ENCODE peak calls at places on chromosome 15, in six cellular contexts. One of them, this sample, is unnamed.

GRCh38 chr15:59797756-59798604 is 108.9 kb upstream of the BNIP2 start:
- DNase-seq in HepG2: no peak
- DNase-seq in GM12891: no peak
- DNase-seq in H1: no peak
- DNase-seq in K562: no peak
- DNase-seq in GM12878: peak
- DNase-seq in this sample: no peak

GRCh38 chr15:101579766-101580165 is 72.4 kb downstream of the TM2D3 start:
- DNase-seq in H1: no peak
- DNase-seq in GM12878: no peak
- DNase-seq in K562: no peak
- DNase-seq in GM12891: no peak
- DNase-seq in HepG2: no peak
- DNase-seq in this sample: no peak

GRCh38 chr15:85482896-85483295 is 102.5 kb downstream of the AKAP13 start:
- DNase-seq in K562: no peak
- DNase-seq in GM12891: no peak
- DNase-seq in GM12878: no peak
- DNase-seq in HepG2: no peak
- DNase-seq in H1: no peak
- DNase-seq in this sample: no peak

GRCh38 chr15:40108061-40108854 is 421 bp downstream of the BMF start:
- DNase-seq in K562: no peak
- DNase-seq in HepG2: no peak
- DNase-seq in GM12891: no peak
- DNase-seq in H1: no peak
- DNase-seq in GM12878: no peak
- DNase-seq in this sample: no peak

GRCh38 chr15:34847598-34847997 is 52.2 kb upstream of the ACTC1 start:
- DNase-seq in HepG2: no peak
- DNase-seq in GM12878: no peak
- DNase-seq in GM12891: no peak
- DNase-seq in H1: no peak
- DNase-seq in K562: no peak
- DNase-seq in this sample: no peak

GRCh38 chr15:25943831-25944230 is 80.7 kb upstream of the ATP10A start:
- DNase-seq in K562: peak
- DNase-seq in GM12878: no peak
- DNase-seq in GM12891: no peak
- DNase-seq in HepG2: no peak
- DNase-seq in H1: no peak
- DNase-seq in this sample: no peak

GRCh38 chr15:100932676-100933348 is 13.7 kb downstream of the LRRK1 start:
- DNase-seq in GM12891: no peak
- DNase-seq in H1: no peak
- DNase-seq in K562: no peak
- DNase-seq in GM12878: no peak
- DNase-seq in HepG2: no peak
- DNase-seq in this sample: no peak

GRCh38 chr15:94480289-94480834 is 249.0 kb downstream of the MCTP2 start:
- DNase-seq in K562: no peak
- DNase-seq in H1: no peak
- DNase-seq in GM12878: no peak
- DNase-seq in HepG2: no peak
- DNase-seq in GM12891: no peak
- DNase-seq in this sample: no peak

GRCh38 chr15:65338823-65339222 is 34.3 kb downstream of the RNU5B-1 start:
- DNase-seq in HepG2: no peak
- DNase-seq in GM12891: no peak
- DNase-seq in GM12878: no peak
- DNase-seq in H1: no peak
- DNase-seq in K562: no peak
- DNase-seq in this sample: no peak

GRCh38 chr15:94478763-94479162 is 247.4 kb downstream of the MCTP2 start:
- DNase-seq in K562: no peak
- DNase-seq in H1: no peak
- DNase-seq in GM12891: no peak
- DNase-seq in GM12878: peak
- DNase-seq in HepG2: no peak
- DNase-seq in this sample: no peak

GRCh38 chr15:60799885-60800728 is 321.2 kb upstream of the ICE2 start:
- DNase-seq in H1: no peak
- DNase-seq in HepG2: no peak
- DNase-seq in K562: no peak
- DNase-seq in GM12891: no peak
- DNase-seq in GM12878: no peak
- DNase-seq in this sample: no peak

GRCh38 chr15:71469393-71469792 is 341.0 kb upstream of the NR2E3 start:
- DNase-seq in GM12891: no peak
- DNase-seq in GM12878: no peak
- DNase-seq in K562: peak
- DNase-seq in H1: no peak
- DNase-seq in HepG2: no peak
- DNase-seq in this sample: no peak

GRCh38 chr15:70323111-70323851 is 225.6 kb upstream of the TLE3 start:
- DNase-seq in GM12878: no peak
- DNase-seq in GM12891: no peak
- DNase-seq in H1: peak
- DNase-seq in K562: no peak
- DNase-seq in HepG2: no peak
- DNase-seq in this sample: no peak

GRCh38 chr15:83889995-83890394 is 236.1 kb downstream of the ADAMTSL3 start:
- DNase-seq in GM12891: no peak
- DNase-seq in H1: no peak
- DNase-seq in K562: no peak
- DNase-seq in GM12878: no peak
- DNase-seq in HepG2: no peak
- DNase-seq in this sample: no peak

DNA sequence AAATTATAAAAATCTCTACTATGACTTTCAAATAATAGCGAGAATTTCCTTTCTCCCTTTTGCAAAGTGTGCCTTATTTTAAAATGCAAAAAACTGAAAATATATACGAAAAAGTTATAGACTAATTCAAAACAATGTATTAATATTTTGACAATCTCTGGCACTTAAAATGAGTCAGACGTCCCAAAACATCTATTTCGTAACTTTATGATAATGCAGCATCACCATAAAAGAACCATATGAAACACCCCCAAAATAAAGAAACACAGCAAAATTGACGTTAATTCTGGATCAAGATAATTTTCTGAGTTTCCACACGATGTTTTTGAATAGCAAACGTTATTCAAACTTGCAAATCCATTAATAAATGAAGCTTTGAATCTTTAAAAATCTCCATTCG is 1.0 kb downstream of the COPS2 start:
- DNase-seq in HepG2: no peak
- DNase-seq in GM12878: no peak
- DNase-seq in GM12891: no peak
- DNase-seq in K562: no peak
- DNase-seq in H1: no peak
- DNase-seq in this sample: no peak
- TF ChIP-seq TAF1 in HepG2: no peak
- TF ChIP-seq TAF1 in GM12878: no peak
- TF ChIP-seq TAF1 in GM12891: no peak
- TF ChIP-seq TAF1 in K562: no peak
- TF ChIP-seq TAF1 in H1: no peak
- TF ChIP-seq TAF1 in this sample: no peak

GRCh38 chr15:96348112-96349027 is 17.9 kb downstream of the NR2F2 start:
- DNase-seq in H1: peak
- DNase-seq in K562: no peak
- DNase-seq in HepG2: no peak
- DNase-seq in GM12878: no peak
- DNase-seq in GM12891: no peak
- DNase-seq in this sample: no peak

GRCh38 chr15:96349933-96350292 is 19.4 kb downstream of the NR2F2 start:
- DNase-seq in GM12878: no peak
- DNase-seq in H1: no peak
- DNase-seq in K562: no peak
- DNase-seq in GM12891: no peak
- DNase-seq in HepG2: no peak
- DNase-seq in this sample: no peak

GRCh38 chr15:96350321-96350720 is 19.8 kb downstream of the NR2F2 start:
- DNase-seq in H1: no peak
- DNase-seq in GM12891: no peak
- DNase-seq in GM12878: no peak
- DNase-seq in K562: no peak
- DNase-seq in HepG2: no peak
- DNase-seq in this sample: no peak

GRCh38 chr15:96350884-96351639 is 20.6 kb downstream of the NR2F2 start:
- DNase-seq in GM12891: no peak
- DNase-seq in K562: no peak
- DNase-seq in GM12878: no peak
- DNase-seq in HepG2: no peak
- DNase-seq in H1: no peak
- DNase-seq in this sample: no peak

GRCh38 chr15:96349034-96349932 is 18.8 kb downstream of the NR2F2 start:
- DNase-seq in H1: no peak
- DNase-seq in HepG2: no peak
- DNase-seq in GM12891: no peak
- DNase-seq in GM12878: no peak
- DNase-seq in K562: no peak
- DNase-seq in this sample: no peak
- TF ChIP-seq POLR2A in H1: no peak
- TF ChIP-seq POLR2A in HepG2: no peak
- TF ChIP-seq POLR2A in GM12891: no peak
- TF ChIP-seq POLR2A in GM12878: no peak
- TF ChIP-seq POLR2A in K562: no peak
- TF ChIP-seq POLR2A in this sample: no peak

GRCh38 chr15:92611995-92612745 is 43.4 kb downstream of the FAM174B start:
- DNase-seq in GM12878: no peak
- DNase-seq in K562: no peak
- DNase-seq in HepG2: no peak
- DNase-seq in H1: no peak
- DNase-seq in GM12891: no peak
- DNase-seq in this sample: no peak

GRCh38 chr15:92612891-92613290 is 42.7 kb downstream of the FAM174B start:
- DNase-seq in K562: no peak
- DNase-seq in GM12891: no peak
- DNase-seq in GM12878: no peak
- DNase-seq in HepG2: no peak
- DNase-seq in H1: no peak
- DNase-seq in this sample: no peak

GRCh38 chr15:92614791-92615785 is 40.5 kb downstream of the FAM174B start:
- DNase-seq in H1: no peak
- DNase-seq in HepG2: no peak
- DNase-seq in GM12891: no peak
- DNase-seq in GM12878: no peak
- DNase-seq in K562: no peak
- DNase-seq in this sample: no peak

GRCh38 chr15:92613841-92614240 is 41.7 kb downstream of the FAM174B start:
- DNase-seq in HepG2: no peak
- DNase-seq in GM12891: no peak
- DNase-seq in K562: no peak
- DNase-seq in GM12878: no peak
- DNase-seq in H1: no peak
- DNase-seq in this sample: no peak

DNA sequence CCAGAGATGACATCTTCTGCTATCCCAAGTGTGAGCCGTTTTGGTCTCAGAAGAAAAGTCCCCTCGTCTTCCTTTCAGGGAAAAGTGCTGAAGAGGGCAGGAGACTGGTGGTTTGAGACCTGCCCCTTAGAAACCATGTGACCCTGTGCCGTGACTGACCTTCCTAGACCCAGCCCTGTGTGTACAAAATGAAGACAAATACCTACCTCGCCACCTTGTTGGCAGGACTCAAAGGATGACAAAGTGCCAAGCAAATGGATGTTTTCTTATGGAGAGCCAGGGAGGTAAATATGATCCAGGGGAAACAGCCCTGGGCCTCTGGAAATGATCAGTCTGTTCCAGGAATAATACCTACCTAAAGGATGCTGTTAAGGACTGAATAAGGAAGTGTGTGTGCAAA is 41.3 kb downstream of the FAM174B start:
- DNase-seq in H1: no peak
- DNase-seq in GM12891: no peak
- DNase-seq in K562: no peak
- DNase-seq in HepG2: no peak
- DNase-seq in GM12878: no peak
- DNase-seq in this sample: no peak
- TF ChIP-seq TAF1 in H1: no peak
- TF ChIP-seq TAF1 in GM12891: no peak
- TF ChIP-seq TAF1 in K562: no peak
- TF ChIP-seq TAF1 in HepG2: no peak
- TF ChIP-seq TAF1 in GM12878: no peak
- TF ChIP-seq TAF1 in this sample: no peak

GRCh38 chr15:89695198-89695597 is 4.6 kb downstream of the WDR93 start:
- DNase-seq in K562: no peak
- DNase-seq in GM12878: no peak
- DNase-seq in H1: no peak
- DNase-seq in HepG2: no peak
- DNase-seq in GM12891: no peak
- DNase-seq in this sample: no peak

GRCh38 chr15:89685995-89686394 is 4.6 kb downstream of the PEX11A start:
- DNase-seq in GM12878: no peak
- DNase-seq in GM12891: no peak
- DNase-seq in H1: no peak
- DNase-seq in K562: no peak
- DNase-seq in HepG2: no peak
- DNase-seq in this sample: no peak

GRCh38 chr15:89686522-89686921 is 4.0 kb downstream of the PEX11A start:
- DNase-seq in H1: no peak
- DNase-seq in GM12878: no peak
- DNase-seq in K562: no peak
- DNase-seq in GM12891: no peak
- DNase-seq in HepG2: no peak
- DNase-seq in this sample: no peak

GRCh38 chr15:89693696-89694095 is 3.1 kb downstream of the WDR93 start:
- DNase-seq in HepG2: no peak
- DNase-seq in H1: no peak
- DNase-seq in K562: no peak
- DNase-seq in GM12891: no peak
- DNase-seq in GM12878: no peak
- DNase-seq in this sample: no peak

DNA sequence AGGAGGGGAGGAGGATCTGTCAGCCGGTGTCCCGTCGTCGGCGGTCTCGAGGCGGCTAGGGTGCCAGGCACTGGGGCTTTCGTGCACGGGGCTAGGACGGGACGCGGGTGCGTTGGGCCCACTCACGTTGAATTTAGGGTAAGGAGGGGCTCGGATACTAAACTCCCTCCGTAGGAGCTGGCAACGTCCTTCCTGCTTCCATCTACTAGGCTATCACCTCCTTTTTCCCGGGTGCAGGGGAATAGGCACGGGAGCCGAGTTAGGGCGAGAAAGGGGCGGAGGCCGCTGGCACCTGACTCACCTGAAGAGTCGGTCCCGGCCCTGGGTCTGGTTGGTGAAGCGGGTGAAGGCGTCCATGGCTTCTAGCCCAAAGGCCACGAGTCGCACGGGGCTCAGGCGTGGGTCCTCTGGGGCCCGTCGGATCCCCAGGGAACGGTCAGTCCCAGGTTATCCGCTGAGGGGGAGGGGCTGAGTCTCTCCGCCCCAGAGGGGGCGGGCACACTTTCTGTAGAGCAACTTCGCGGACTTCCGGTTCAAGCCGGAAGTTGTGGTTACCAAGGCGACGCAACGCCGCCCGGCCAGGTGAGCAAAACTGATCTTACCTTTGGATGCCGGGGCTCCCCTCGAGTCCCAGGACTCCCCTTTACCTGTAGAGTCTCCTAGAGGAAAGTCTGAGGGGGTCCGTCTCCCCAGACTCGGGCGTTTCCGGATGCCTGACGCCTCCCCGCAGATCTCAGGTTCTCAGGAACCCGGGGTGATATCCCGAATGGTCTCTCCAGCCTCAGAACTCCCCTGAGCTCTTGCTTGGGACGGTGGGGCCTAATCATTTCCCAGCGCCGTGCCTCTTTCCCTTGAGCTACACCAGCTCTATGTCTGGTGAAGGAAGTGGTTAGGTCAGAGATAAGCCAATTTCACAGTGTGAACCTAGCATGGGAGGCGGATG is at the start of the genes PEX11A and WDR93:
- DNase-seq in K562: no peak
- DNase-seq in H1: peak
- DNase-seq in HepG2: peak
- DNase-seq in GM12891: peak
- DNase-seq in GM12878: peak
- DNase-seq in this sample: peak
- TF ChIP-seq POLR2A in K562: no peak
- TF ChIP-seq POLR2A in H1: no peak
- TF ChIP-seq POLR2A in HepG2: peak
- TF ChIP-seq POLR2A in GM12891: no peak
- TF ChIP-seq POLR2A in GM12878: no peak
- TF ChIP-seq POLR2A in this sample: no peak